ENCODE peak calls at places on chromosomes 6 and 20, in seven cellular contexts. N, G, D, C, P, T and W are unnamed samples.

GRCh38 chr6:89199571-89199970 is 17.6 kb downstream of the GABRR1 start:
- DNase-seq in G (no peak), D (no peak), C (no peak), T (no peak), P (peak), N (no peak), W (no peak)

GRCh38 chr6:33430991-33431879 is 11.4 kb downstream of the SYNGAP1 start:
- DNase-seq in P (no peak), D (no peak), T (peak), G (peak), N (no peak), C (peak), W (peak)

GRCh38 chr20:3031524-3032147 is 11.8 kb upstream of the GNRH2 start:
- DNase-seq in T (no peak), D (no peak), G (no peak), N (no peak), C (no peak), P (no peak), W (no peak)

GRCh38 chr20:44496976-44497375 is 21.3 kb downstream of the TTPAL start:
- DNase-seq in N (peak), C (peak), T (no peak), D (no peak), P (peak), G (peak), W (no peak)

GRCh38 chr20:25149986-25150385 is 45.5 kb upstream of the ENTPD6 start:
- DNase-seq in C (no peak), G (no peak), N (no peak), D (no peak), P (no peak), T (no peak), W (no peak)

GRCh38 chr20:3679749-3680700 is 1.8 kb downstream of the ADAM33 start:
- DNase-seq in C (no peak), D (no peak), P (no peak), G (no peak), T (no peak), N (peak), W (no peak)

GRCh38 chr20:47672166-47672565 is 113.1 kb downstream of the SULF2 start:
- DNase-seq in D (no peak), G (no peak), N (no peak), T (no peak), P (no peak), C (no peak), W (no peak)

GRCh38 chr20:44704551-44704971 is 10.6 kb upstream of the CCN5 start:
- DNase-seq in C (no peak), N (peak), P (no peak), G (peak), D (no peak), T (no peak), W (no peak)

GRCh38 chr6:72218125-72218524 is 331.8 kb downstream of the RIMS1 start:
- DNase-seq in N (no peak), P (no peak), T (no peak), G (no peak), C (no peak), D (no peak), W (no peak)

GRCh38 chr20:432677-433299 is 24.7 kb downstream of the RBCK1 start:
- DNase-seq in P (no peak), N (no peak), C (no peak), T (no peak), D (no peak), G (no peak), W (no peak)

GRCh38 chr6:49849121-49849907 is 17.0 kb downstream of the CRISP1 start:
- DNase-seq in D (no peak), N (no peak), C (no peak), G (no peak), P (no peak), T (peak), W (no peak)

GRCh38 chr6:93407186-93407585 is 12.2 kb downstream of the EPHA7 start:
- DNase-seq in N (no peak), P (no peak), T (no peak), D (no peak), G (no peak), C (no peak), W (no peak)

GRCh38 chr6:137927777-137928218 is 60.7 kb downstream of the TNFAIP3 start:
- DNase-seq in D (no peak), P (no peak), N (no peak), G (no peak), C (peak), T (no peak), W (peak)

GRCh38 chr6:73644941-73645591 is 8.7 kb downstream of the SLC17A5 start:
- DNase-seq in N (no peak), T (no peak), D (no peak), P (no peak), G (no peak), C (no peak), W (no peak)

GRCh38 chr6:169292340-169293124 is 38.9 kb upstream of the THBS2 start:
- DNase-seq in P (peak), G (peak), N (peak), D (no peak), C (no peak), T (no peak), W (no peak)

GRCh38 chr6:52595000-52595795 is 18.3 kb upstream of the TRAM2 start:
- DNase-seq in T (no peak), N (peak), P (no peak), G (peak), D (no peak), C (no peak), W (no peak)

GRCh38 chr20:58598271-58599015 is 52.6 kb upstream of the STX16 start:
- DNase-seq in T (no peak), N (no peak), C (no peak), P (no peak), G (peak), D (no peak), W (no peak)